ENCODE peak calls at places on chromosomes 2 and 18, in five cellular contexts. One of them, this sample, is unnamed.

GRCh38 chr2:11853197-11853588 is 106.8 kb downstream of the LPIN1 start:
- DNase-seq in amniotic stem cell: no peak
- DNase-seq in amniotic epithelial cell: no peak
- DNase-seq in kidney tubule cell: no peak
- DNase-seq in central memory CD4-positive, alpha-beta T cell: no peak
- DNase-seq in this sample: no peak

GRCh38 chr2:240393831-240394410 is 41.5 kb upstream of the GPC1 start:
- DNase-seq in amniotic stem cell: no peak
- DNase-seq in central memory CD4-positive, alpha-beta T cell: no peak
- DNase-seq in amniotic epithelial cell: peak
- DNase-seq in kidney tubule cell: no peak
- DNase-seq in this sample: no peak

GRCh38 chr2:181627545-181627944 is 29.4 kb downstream of the CERKL start:
- DNase-seq in amniotic epithelial cell: peak
- DNase-seq in kidney tubule cell: no peak
- DNase-seq in amniotic stem cell: no peak
- DNase-seq in central memory CD4-positive, alpha-beta T cell: no peak
- DNase-seq in this sample: no peak

GRCh38 chr18:74351354-74351753 is 35.7 kb downstream of the C18orf63 start:
- DNase-seq in amniotic epithelial cell: no peak
- DNase-seq in amniotic stem cell: no peak
- DNase-seq in kidney tubule cell: peak
- DNase-seq in central memory CD4-positive, alpha-beta T cell: no peak
- DNase-seq in this sample: no peak

GRCh38 chr18:3058328-3059191 is 45.6 kb upstream of the LPIN2 start:
- DNase-seq in amniotic epithelial cell: no peak
- DNase-seq in amniotic stem cell: no peak
- DNase-seq in kidney tubule cell: no peak
- DNase-seq in central memory CD4-positive, alpha-beta T cell: peak
- DNase-seq in this sample: no peak

GRCh38 chr2:46887028-46887885 is 28.3 kb downstream of the MCFD2 start:
- DNase-seq in kidney tubule cell: peak
- DNase-seq in amniotic stem cell: peak
- DNase-seq in amniotic epithelial cell: peak
- DNase-seq in central memory CD4-positive, alpha-beta T cell: no peak
- DNase-seq in this sample: no peak

GRCh38 chr2:221895366-221896121 is 323.4 kb upstream of the EPHA4 start:
- DNase-seq in central memory CD4-positive, alpha-beta T cell: no peak
- DNase-seq in amniotic stem cell: no peak
- DNase-seq in amniotic epithelial cell: no peak
- DNase-seq in kidney tubule cell: no peak
- DNase-seq in this sample: no peak

GRCh38 chr2:239824051-239824694 is 201.0 kb downstream of the NDUFA10 start:
- DNase-seq in central memory CD4-positive, alpha-beta T cell: no peak
- DNase-seq in kidney tubule cell: peak
- DNase-seq in amniotic stem cell: no peak
- DNase-seq in amniotic epithelial cell: no peak
- DNase-seq in this sample: no peak

GRCh38 chr2:37321029-37321682 is 3.5 kb downstream of the PRKD3 start:
- DNase-seq in amniotic epithelial cell: no peak
- DNase-seq in kidney tubule cell: no peak
- DNase-seq in central memory CD4-positive, alpha-beta T cell: no peak
- DNase-seq in amniotic stem cell: no peak
- DNase-seq in this sample: no peak

GRCh38 chr2:100853909-100854810 is 34.2 kb downstream of the NPAS2 start:
- DNase-seq in amniotic epithelial cell: no peak
- DNase-seq in central memory CD4-positive, alpha-beta T cell: no peak
- DNase-seq in kidney tubule cell: peak
- DNase-seq in amniotic stem cell: no peak
- DNase-seq in this sample: no peak

GRCh38 chr18:48137354-48138208 is 207.1 kb upstream of the SMAD2 start:
- DNase-seq in central memory CD4-positive, alpha-beta T cell: no peak
- DNase-seq in kidney tubule cell: no peak
- DNase-seq in amniotic stem cell: no peak
- DNase-seq in amniotic epithelial cell: peak
- DNase-seq in this sample: no peak

GRCh38 chr18:45745817-45746461 is 22.0 kb downstream of the SLC14A1 start:
- DNase-seq in amniotic epithelial cell: no peak
- DNase-seq in amniotic stem cell: no peak
- DNase-seq in central memory CD4-positive, alpha-beta T cell: no peak
- DNase-seq in kidney tubule cell: no peak
- DNase-seq in this sample: no peak

GRCh38 chr2:148209598-148209997 is 188.7 kb downstream of the MBD5 start:
- DNase-seq in amniotic epithelial cell: no peak
- DNase-seq in central memory CD4-positive, alpha-beta T cell: no peak
- DNase-seq in kidney tubule cell: peak
- DNase-seq in amniotic stem cell: no peak
- DNase-seq in this sample: no peak

GRCh38 chr2:26848336-26849055 is 564 bp downstream of the DPYSL5 start:
- DNase-seq in amniotic stem cell: no peak
- DNase-seq in kidney tubule cell: no peak
- DNase-seq in amniotic epithelial cell: no peak
- DNase-seq in central memory CD4-positive, alpha-beta T cell: no peak
- DNase-seq in this sample: peak

GRCh38 chr2:191679818-191680600 is 2.1 kb downstream of the NABP1 start:
- DNase-seq in amniotic epithelial cell: peak
- DNase-seq in central memory CD4-positive, alpha-beta T cell: peak
- DNase-seq in amniotic stem cell: no peak
- DNase-seq in kidney tubule cell: peak
- DNase-seq in this sample: peak

GRCh38 chr2:126720647-126721046 is 64.7 kb downstream of the GYPC start:
- DNase-seq in central memory CD4-positive, alpha-beta T cell: no peak
- DNase-seq in amniotic stem cell: no peak
- DNase-seq in amniotic epithelial cell: no peak
- DNase-seq in kidney tubule cell: peak
- DNase-seq in this sample: no peak

GRCh38 chr2:46632349-46632748 is 153.0 kb downstream of the TMEM247 start:
- DNase-seq in kidney tubule cell: peak
- DNase-seq in amniotic stem cell: peak
- DNase-seq in amniotic epithelial cell: peak
- DNase-seq in central memory CD4-positive, alpha-beta T cell: no peak
- DNase-seq in this sample: peak

GRCh38 chr2:38823386-38823785 is 45.4 kb downstream of the GEMIN6 start:
- DNase-seq in central memory CD4-positive, alpha-beta T cell: no peak
- DNase-seq in amniotic stem cell: no peak
- DNase-seq in amniotic epithelial cell: no peak
- DNase-seq in kidney tubule cell: no peak
- DNase-seq in this sample: no peak

GRCh38 chr2:112584134-112584890 is at the start of gene CHCHD5:
- DNase-seq in kidney tubule cell: peak
- DNase-seq in amniotic stem cell: peak
- DNase-seq in central memory CD4-positive, alpha-beta T cell: peak
- DNase-seq in amniotic epithelial cell: peak
- DNase-seq in this sample: peak

GRCh38 chr2:231709981-231710750 is 1.8 kb downstream of the PTMA start:
- DNase-seq in amniotic epithelial cell: peak
- DNase-seq in central memory CD4-positive, alpha-beta T cell: peak
- DNase-seq in kidney tubule cell: peak
- DNase-seq in amniotic stem cell: no peak
- DNase-seq in this sample: peak

GRCh38 chr2:16318474-16319195 is 347.0 kb downstream of the CYRIA start:
- DNase-seq in central memory CD4-positive, alpha-beta T cell: no peak
- DNase-seq in amniotic stem cell: no peak
- DNase-seq in amniotic epithelial cell: no peak
- DNase-seq in kidney tubule cell: no peak
- DNase-seq in this sample: no peak

GRCh38 chr18:21650301-21650700 is 38.2 kb downstream of the SNRPD1 start:
- DNase-seq in central memory CD4-positive, alpha-beta T cell: no peak
- DNase-seq in kidney tubule cell: no peak
- DNase-seq in amniotic stem cell: no peak
- DNase-seq in amniotic epithelial cell: no peak
- DNase-seq in this sample: no peak

GRCh38 chr2:206876176-206876575 is 63.1 kb upstream of the CPO start:
- DNase-seq in central memory CD4-positive, alpha-beta T cell: no peak
- DNase-seq in kidney tubule cell: peak
- DNase-seq in amniotic epithelial cell: no peak
- DNase-seq in amniotic stem cell: no peak
- DNase-seq in this sample: no peak

GRCh38 chr2:19358242-19359020 is at the start of gene OSR1:
- DNase-seq in amniotic stem cell: peak
- DNase-seq in kidney tubule cell: peak
- DNase-seq in central memory CD4-positive, alpha-beta T cell: no peak
- DNase-seq in amniotic epithelial cell: peak
- DNase-seq in this sample: no peak

GRCh38 chr2:19350678-19351401 is 7.6 kb downstream of the OSR1 start:
- DNase-seq in amniotic stem cell: no peak
- DNase-seq in kidney tubule cell: no peak
- DNase-seq in amniotic epithelial cell: no peak
- DNase-seq in central memory CD4-positive, alpha-beta T cell: no peak
- DNase-seq in this sample: no peak

This sample was measured in naive thymus-derived CD4-positive, alpha-beta T cell.